ENCODE peak calls at places on chromosome 20, in seven cellular contexts. V is GM06990; W is GM20000; M is activated CD4-positive, alpha-beta T cell treated with anti-CD3 and anti-CD28 coated beads for 24 hours; L is NCI-H2029; C is H9; S is right lobe of liver. Z is an unnamed sample.

GRCh38 chr20:20034486-20034885 is 17.3 kb downstream of the NAA20 start:
- DNase-seq in V (no peak), W (no peak), M (no peak), L (no peak), C (no peak), S (no peak), Z (no peak)

GRCh38 chr20:39468703-39469102 is 506.6 kb downstream of the DHX35 start:
- DNase-seq in V (no peak), W (no peak), M (no peak), L (no peak), C (peak), S (no peak), Z (no peak)

GRCh38 chr20:760751-761417 is 7.4 kb downstream of the SLC52A3 start:
- DNase-seq in V (peak), W (peak), M (peak), L (no peak), C (peak), S (no peak), Z (peak)

GRCh38 chr20:10985536-10985935 is 311.7 kb upstream of the JAG1 start:
- DNase-seq in V (no peak), W (no peak), M (no peak), L (no peak), C (no peak), S (no peak), Z (no peak)

GRCh38 chr20:48139262-48140041 is 354.2 kb upstream of the SULF2 start:
- DNase-seq in V (no peak), W (no peak), M (no peak), L (no peak), C (no peak), S (no peak), Z (no peak)

GRCh38 chr20:2946988-2947961 is 74.0 kb downstream of the PTPRA start:
- DNase-seq in V (no peak), W (no peak), M (no peak), L (no peak), C (no peak), S (no peak), Z (no peak)

GRCh38 chr20:34942301-34942700 is 13.3 kb downstream of the GSS start:
- DNase-seq in V (no peak), W (no peak), M (no peak), L (no peak), C (no peak), S (no peak), Z (no peak)

GRCh38 chr20:15760217-15760567 is 813.1 kb downstream of the KIF16B start:
- DNase-seq in V (no peak), W (no peak), M (no peak), L (no peak), C (no peak), S (no peak), Z (no peak)

GRCh38 chr20:60125521-60125920 is 167.3 kb downstream of the CDH26 start:
- DNase-seq in V (no peak), W (no peak), M (no peak), L (no peak), C (no peak), S (no peak), Z (no peak)

GRCh38 chr20:24504331-24505285 is 35.2 kb downstream of the SYNDIG1 start:
- DNase-seq in V (no peak), W (no peak), M (no peak), L (no peak), C (peak), S (no peak), Z (no peak)

GRCh38 chr20:23161968-23162696 is 76.0 kb upstream of the CD93 start:
- DNase-seq in V (peak), W (no peak), M (no peak), L (peak), C (peak), S (peak), Z (peak)

GRCh38 chr20:44706371-44707258 is 8.6 kb upstream of the CCN5 start:
- DNase-seq in V (no peak), W (no peak), M (no peak), L (no peak), C (no peak), S (no peak), Z (no peak)

Z was measured in pancreas.